ENCODE peak calls at places on chromosomes 3 and 15, in five cellular contexts. X is AG20443, L is RPMI8226, Z is epithelial cell of esophagus, R is left ventricle myocardium inferior. U is an unnamed sample.
A peak's percentile ranks its signal among the peaks of the same experiment; 100 is the strongest.

GRCh38 chr3:138296639-138297038 is 33.0 kb downstream of the NME9 start:
- DNase-seq in X (no peak), L (no peak), Z (no peak), R (no peak), U (no peak)

GRCh38 chr3:24299801-24300626 is 194.6 kb downstream of the THRB start:
- DNase-seq in X (peak; percentile 68), L (no peak), Z (peak; percentile 79), R (no peak), U (peak; percentile 20)

GRCh38 chr3:36868614-36869436 is 76.0 kb downstream of the TRANK1 start:
- DNase-seq in X (peak; percentile 76), L (peak; percentile 69), Z (peak; percentile 72), R (no peak), U (no peak)

GRCh38 chr3:48709051-48709461 is 8.0 kb downstream of the IP6K2 start:
- DNase-seq in X (no peak), L (no peak), Z (peak; percentile 97), R (no peak), U (peak; percentile 82)

GRCh38 chr3:12898290-12898979 is 57.1 kb upstream of the RPL32 start:
- DNase-seq in X (no peak), L (no peak), Z (no peak), R (no peak), U (no peak)

GRCh38 chr15:99980791-99981190 is 247.6 kb upstream of the LYSMD4 start:
- DNase-seq in X (no peak), L (no peak), Z (no peak), R (no peak), U (no peak)

GRCh38 chr3:7589526-7589925 is 728.6 kb downstream of the GRM7 start:
- DNase-seq in X (no peak), L (no peak), Z (no peak), R (no peak), U (no peak)

GRCh38 chr15:96160800-96161199 is 169.7 kb upstream of the NR2F2 start:
- DNase-seq in X (no peak), L (no peak), Z (no peak), R (no peak), U (no peak)

GRCh38 chr15:69394556-69395282 is 19.4 kb upstream of the KIF23 start:
- DNase-seq in X (peak; percentile 92), L (peak; percentile 90), Z (peak; percentile 67), R (peak; percentile 83), U (no peak)

GRCh38 chr3:124812291-124813265 is 74.6 kb downstream of the ITGB5 start:
- DNase-seq in X (peak; percentile 93), L (no peak), Z (peak; percentile 55), R (peak; percentile 70), U (no peak)

GRCh38 chr3:144879701-144880100 is 908.1 kb downstream of the DIPK2A start:
- DNase-seq in X (no peak), L (no peak), Z (no peak), R (no peak), U (no peak)

GRCh38 chr15:90497912-90498311 is 31.8 kb upstream of the CRTC3 start:
- DNase-seq in X (no peak), L (no peak), Z (peak; percentile 71), R (no peak), U (peak; percentile 41)

GRCh38 chr3:193980905-193981304 is 155.0 kb upstream of the HES1 start:
- DNase-seq in X (no peak), L (no peak), Z (no peak), R (no peak), U (no peak)

GRCh38 chr3:127180859-127181258 is 12.1 kb upstream of the PRR23E start:
- DNase-seq in X (no peak), L (no peak), Z (no peak), R (no peak), U (no peak)

GRCh38 chr3:101928890-101929289 is 79.6 kb downstream of the NFKBIZ start:
- DNase-seq in X (peak; percentile 48), L (no peak), Z (peak; percentile 78), R (no peak), U (peak; percentile 37)

U was measured in epithelial cell of prostate.